ENCODE peak calls at places on chromosomes 4 and X, in four cellular contexts. One of them, this sample, is unnamed.

GRCh38 chrX:21658152-21658737 is at the start of gene KLHL34:
- DNase-seq in heart left ventricle: peak; percentile 30
- DNase-seq in right atrium auricular region: no peak
- DNase-seq in spleen: peak; percentile 72
- DNase-seq in this sample: no peak

GRCh38 chr4:151418385-151418784 is 9.4 kb downstream of the FHIP1A start:
- DNase-seq in right atrium auricular region: no peak
- DNase-seq in heart left ventricle: no peak
- DNase-seq in spleen: no peak
- DNase-seq in this sample: no peak

GRCh38 chr4:102180080-102180479 is 165.2 kb downstream of the SLC39A8 start:
- DNase-seq in heart left ventricle: no peak
- DNase-seq in right atrium auricular region: no peak
- DNase-seq in spleen: no peak
- DNase-seq in this sample: no peak

GRCh38 chr4:8871417-8872401 is at the start of gene HMX1:
- DNase-seq in heart left ventricle: no peak
- DNase-seq in right atrium auricular region: no peak
- DNase-seq in spleen: no peak
- DNase-seq in this sample: peak; percentile 91

GRCh38 chr4:145435646-145436045 is 46.0 kb upstream of the SMAD1 start:
- DNase-seq in right atrium auricular region: no peak
- DNase-seq in spleen: no peak
- DNase-seq in heart left ventricle: no peak
- DNase-seq in this sample: no peak

GRCh38 chrX:19578956-19579355 is 63.6 kb upstream of the MAP3K15 start:
- DNase-seq in heart left ventricle: peak; percentile 17
- DNase-seq in right atrium auricular region: no peak
- DNase-seq in spleen: no peak
- DNase-seq in this sample: no peak

GRCh38 chr4:123102897-123103489 is 180.6 kb upstream of the NUDT6 start:
- DNase-seq in spleen: no peak
- DNase-seq in heart left ventricle: no peak
- DNase-seq in right atrium auricular region: no peak
- DNase-seq in this sample: no peak

GRCh38 chrX:41005445-41005992 is 79.7 kb upstream of the USP9X start:
- DNase-seq in heart left ventricle: no peak
- DNase-seq in spleen: no peak
- DNase-seq in right atrium auricular region: no peak
- DNase-seq in this sample: peak; percentile 80

GRCh38 chrX:134460861-134461218 is 875 bp downstream of the HPRT1 start:
- DNase-seq in right atrium auricular region: no peak
- DNase-seq in spleen: no peak
- DNase-seq in heart left ventricle: no peak
- DNase-seq in this sample: no peak

GRCh38 chr4:183763990-183764754 is 105.1 kb downstream of the TRAPPC11 start:
- DNase-seq in spleen: no peak
- DNase-seq in heart left ventricle: peak; percentile 61
- DNase-seq in right atrium auricular region: no peak
- DNase-seq in this sample: no peak

GRCh38 chrX:149032449-149032848 is 472.7 kb downstream of the IDS start:
- DNase-seq in spleen: no peak
- DNase-seq in heart left ventricle: no peak
- DNase-seq in right atrium auricular region: no peak
- DNase-seq in this sample: no peak

GRCh38 chr4:3660086-3660927 is 105.9 kb upstream of the ADRA2C start:
- DNase-seq in right atrium auricular region: no peak
- DNase-seq in spleen: no peak
- DNase-seq in heart left ventricle: no peak
- DNase-seq in this sample: no peak

GRCh38 chrX:110133735-110134370 is 130.9 kb downstream of the TMEM164 start:
- DNase-seq in spleen: no peak
- DNase-seq in heart left ventricle: no peak
- DNase-seq in right atrium auricular region: no peak
- DNase-seq in this sample: no peak

GRCh38 chr4:19300213-19300612 is 951.5 kb upstream of the SLIT2 start:
- DNase-seq in heart left ventricle: no peak
- DNase-seq in right atrium auricular region: no peak
- DNase-seq in spleen: no peak
- DNase-seq in this sample: no peak

GRCh38 chr4:176758731-176759130 is 34.0 kb downstream of the VEGFC start:
- DNase-seq in right atrium auricular region: no peak
- DNase-seq in heart left ventricle: no peak
- DNase-seq in spleen: no peak
- DNase-seq in this sample: no peak

GRCh38 chr4:55947254-55947882 is 1.4 kb upstream of the CEP135 start:
- DNase-seq in spleen: no peak
- DNase-seq in heart left ventricle: no peak
- DNase-seq in right atrium auricular region: no peak
- DNase-seq in this sample: no peak

GRCh38 chrX:79161655-79162054 is 17.2 kb downstream of the GPR174 start:
- DNase-seq in heart left ventricle: no peak
- DNase-seq in right atrium auricular region: no peak
- DNase-seq in spleen: no peak
- DNase-seq in this sample: no peak

GRCh38 chr4:102713096-102713495 is 47.7 kb downstream of the MANBA start:
- DNase-seq in right atrium auricular region: no peak
- DNase-seq in spleen: no peak
- DNase-seq in heart left ventricle: no peak
- DNase-seq in this sample: no peak

GRCh38 chrX:138710866-138711331 is 618 bp downstream of the FGF13 start:
- DNase-seq in right atrium auricular region: no peak
- DNase-seq in heart left ventricle: no peak
- DNase-seq in spleen: peak; percentile 75
- DNase-seq in this sample: peak; percentile 72

GRCh38 chr4:13705521-13706035 is 78.1 kb upstream of the BOD1L1 start:
- DNase-seq in spleen: no peak
- DNase-seq in heart left ventricle: peak; percentile 56
- DNase-seq in right atrium auricular region: no peak
- DNase-seq in this sample: no peak

DNA sequence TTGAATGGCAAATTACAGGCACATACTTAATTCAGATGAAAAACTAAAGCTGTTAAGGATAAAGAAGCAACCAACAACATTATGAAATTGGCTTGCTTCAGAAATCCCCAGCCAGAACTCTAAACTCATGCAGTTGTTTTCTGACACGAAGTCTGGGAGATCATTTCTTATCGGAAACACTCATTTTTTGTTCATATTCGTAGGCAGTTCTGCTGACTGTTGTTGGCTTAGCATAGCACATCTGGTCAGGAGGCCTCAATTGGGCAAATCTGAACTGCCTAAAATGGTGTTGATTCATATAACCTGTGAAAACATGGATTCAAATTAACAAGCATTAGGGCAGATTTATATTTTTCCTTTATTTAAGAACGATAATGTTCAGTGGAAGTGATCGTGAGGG is 33.0 kb upstream of the ARHGAP6 start:
- DNase-seq in heart left ventricle: no peak
- DNase-seq in right atrium auricular region: no peak
- DNase-seq in spleen: no peak
- DNase-seq in this sample: no peak
- H3K27ac ChIP-seq in heart left ventricle: no peak overlapping the region
- H3K27ac ChIP-seq in right atrium auricular region: no peak overlapping the region
- H3K27ac ChIP-seq in spleen: no peak overlapping the region
- H3K27ac ChIP-seq in this sample: no peak overlapping the region

GRCh38 chr4:90121961-90122748 is 5.0 kb upstream of the CCSER1 start:
- DNase-seq in right atrium auricular region: no peak
- DNase-seq in spleen: no peak
- DNase-seq in heart left ventricle: no peak
- DNase-seq in this sample: no peak
- H3K4me1 ChIP-seq in right atrium auricular region: no peaks in the 10 kb centered on the region
- H3K4me1 ChIP-seq in spleen: no peaks in the 10 kb centered on the region
- H3K4me1 ChIP-seq in heart left ventricle: no peaks in the 10 kb centered on the region
- H3K4me1 ChIP-seq in this sample: no peaks in the 10 kb centered on the region

DNA sequence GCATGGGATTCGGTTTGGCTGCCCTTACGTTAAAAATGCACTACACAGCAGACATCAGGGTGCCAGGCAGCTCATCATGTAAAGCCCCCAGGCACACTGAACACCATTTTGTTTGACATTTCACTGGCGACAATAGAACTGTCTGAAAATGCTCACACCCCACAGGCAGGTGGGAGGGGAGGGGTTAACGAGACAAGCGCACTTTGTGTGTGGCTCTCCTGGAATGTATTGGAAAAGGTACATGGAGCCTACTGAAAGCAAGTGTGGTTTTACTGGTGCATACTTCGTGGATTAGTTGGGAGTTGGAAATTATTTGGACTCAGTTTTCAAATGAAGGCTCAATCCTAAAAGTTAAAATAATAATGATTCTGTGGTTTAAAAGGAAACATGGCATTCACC is 31.6 kb upstream of the PPARGC1A start:
- DNase-seq in spleen: no peak
- DNase-seq in right atrium auricular region: no peak
- DNase-seq in heart left ventricle: no peak
- DNase-seq in this sample: no peak
- H3K27ac ChIP-seq in spleen: no peak overlapping the region
- H3K27ac ChIP-seq in right atrium auricular region: no peak overlapping the region
- H3K27ac ChIP-seq in heart left ventricle: no peak overlapping the region
- H3K27ac ChIP-seq in this sample: no peak overlapping the region

GRCh38 chr4:1216869-1217294 is 32.0 kb downstream of the CTBP1 start:
- DNase-seq in right atrium auricular region: no peak
- DNase-seq in spleen: peak; percentile 94
- DNase-seq in heart left ventricle: no peak
- DNase-seq in this sample: no peak
- H3K4me1 ChIP-seq in right atrium auricular region: no peaks in the 10 kb centered on the region
- H3K4me1 ChIP-seq in spleen: peaks cover 43% of the 10 kb centered on the region
- H3K4me1 ChIP-seq in heart left ventricle: peaks cover 4% of the 10 kb centered on the region
- H3K4me1 ChIP-seq in this sample: no peaks in the 10 kb centered on the region

DNA sequence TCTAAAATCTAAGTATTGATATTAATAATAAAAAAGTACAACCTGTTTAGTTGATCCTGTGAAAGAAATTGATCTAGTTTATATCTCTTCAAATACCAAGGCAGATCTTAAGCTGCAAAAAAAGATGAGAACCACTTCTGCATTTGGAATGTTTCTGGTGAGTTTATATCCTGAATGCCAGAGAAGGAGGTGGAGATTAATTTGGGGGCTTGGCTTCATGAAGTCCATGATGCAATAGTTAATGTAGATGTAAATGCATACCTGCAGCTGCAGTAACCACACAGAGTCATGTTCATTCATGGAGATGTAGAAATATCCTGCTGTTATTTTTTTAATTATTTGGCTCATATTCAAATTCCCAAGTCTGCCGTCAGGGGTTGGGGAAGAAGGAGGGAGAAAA is at the start of gene SULT1E1:
- DNase-seq in right atrium auricular region: no peak
- DNase-seq in spleen: no peak
- DNase-seq in heart left ventricle: no peak
- DNase-seq in this sample: no peak
- H3K27ac ChIP-seq in right atrium auricular region: no peak within 1 kb of the TSS
- H3K27ac ChIP-seq in spleen: no peak within 1 kb of the TSS
- H3K27ac ChIP-seq in heart left ventricle: no peak within 1 kb of the TSS
- H3K27ac ChIP-seq in this sample: no peak within 1 kb of the TSS

DNA sequence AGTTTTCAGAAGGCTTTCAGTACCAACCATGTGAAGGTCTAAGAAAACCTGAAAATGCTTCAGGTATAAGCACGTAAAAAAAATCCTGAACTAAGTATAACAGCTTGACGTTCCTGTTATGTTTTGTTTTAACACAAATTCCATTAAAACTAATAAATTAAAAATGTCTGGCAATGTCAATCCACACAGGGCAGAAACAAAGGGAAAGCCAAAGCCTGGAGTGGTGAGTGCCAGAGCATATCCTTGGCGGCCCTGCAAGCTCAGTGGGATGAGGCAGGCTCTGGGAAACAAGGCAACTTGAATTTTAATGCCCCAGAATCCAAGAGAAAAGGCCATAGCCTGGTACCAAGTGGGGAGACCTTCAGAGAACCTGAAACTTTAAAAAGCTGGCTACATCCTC is 78.2 kb downstream of the EPHA5 start:
- DNase-seq in right atrium auricular region: no peak
- DNase-seq in spleen: no peak
- DNase-seq in heart left ventricle: no peak
- DNase-seq in this sample: peak; percentile 68
- H3K4me1 ChIP-seq in right atrium auricular region: no peaks in the 10 kb centered on the region
- H3K4me1 ChIP-seq in spleen: no peaks in the 10 kb centered on the region
- H3K4me1 ChIP-seq in heart left ventricle: no peaks in the 10 kb centered on the region
- H3K4me1 ChIP-seq in this sample: peaks cover 4% of the 10 kb centered on the region

GRCh38 chr4:167854881-167855280 is 237.5 kb upstream of the ANXA10 start:
- DNase-seq in heart left ventricle: no peak
- DNase-seq in spleen: no peak
- DNase-seq in right atrium auricular region: no peak
- DNase-seq in this sample: no peak
- H3K27ac ChIP-seq in heart left ventricle: no peak overlapping the region
- H3K27ac ChIP-seq in spleen: no peak overlapping the region
- H3K27ac ChIP-seq in right atrium auricular region: no peak overlapping the region
- H3K27ac ChIP-seq in this sample: no peak overlapping the region